ENCODE peak calls at places on chromosomes 13 and 19, in eight cellular contexts. W is K562, T is tibial nerve, J is SK-N-SH, O is A549, P is transverse colon, U is upper lobe of left lung, E is suprapubic skin. Z is an unnamed sample.
A peak's percentile ranks its signal among the peaks of the same experiment; 100 is the strongest.

GRCh38 chr19:45403781-45404556 is 900 bp downstream of the PPP1R13L start:
- DNase-seq in U (no peak), W (peak; percentile 89), T (no peak), O (peak; percentile 95), P (peak; percentile 82), E (peak; percentile 81), J (peak; percentile 64), Z (peak; percentile 73)

GRCh38 chr19:29211562-29212416 is 1.2 kb downstream of the UQCRFS1 start:
- DNase-seq in U (no peak), J (peak; percentile 14), T (no peak), W (peak; percentile 49), O (peak; percentile 60), P (peak; percentile 14), E (no peak), Z (no peak)

GRCh38 chr19:558770-559439 is 13.5 kb upstream of the BSG start:
- DNase-seq in U (no peak), W (no peak), O (no peak), J (no peak), T (no peak), E (no peak), P (peak; percentile 47), Z (no peak)

GRCh38 chr13:78430166-78430791 is 173.1 kb downstream of the POU4F1 start:
- DNase-seq in T (no peak), J (no peak), U (no peak), E (no peak), W (no peak), O (no peak), P (no peak), Z (no peak)

GRCh38 chr19:7500811-7501450 is 12.1 kb upstream of the PEX11G start:
- DNase-seq in J (peak; percentile 93), T (no peak), O (peak; percentile 65), W (peak; percentile 84), E (no peak), U (peak; percentile 90), P (peak; percentile 74), Z (no peak)

GRCh38 chr13:35866801-35867200 is 264.4 kb downstream of the DCLK1 start:
- DNase-seq in W (no peak), O (no peak), T (no peak), P (no peak), E (no peak), J (no peak), U (no peak), Z (no peak)

GRCh38 chr13:97255515-97255999 is 33.4 kb downstream of the MBNL2 start:
- DNase-seq in O (no peak), W (peak; percentile 58), U (no peak), J (no peak), E (no peak), P (no peak), T (no peak), Z (no peak)

GRCh38 chr13:83839158-83839557 is 43.1 kb downstream of the SLITRK1 start:
- DNase-seq in O (no peak), W (no peak), J (no peak), E (no peak), P (no peak), T (no peak), U (no peak), Z (no peak)

GRCh38 chr19:46704379-46705076 is 12.4 kb downstream of the PRKD2 start:
- DNase-seq in P (peak; percentile 81), U (peak; percentile 95), J (peak; percentile 83), E (peak; percentile 87), O (peak; percentile 90), T (peak; percentile 91), W (peak; percentile 84), Z (peak; percentile 85)

GRCh38 chr19:11286312-11286974 is 9.5 kb upstream of the TSPAN16 start:
- DNase-seq in U (no peak), W (no peak), P (no peak), T (no peak), J (no peak), E (no peak), O (no peak), Z (no peak)

GRCh38 chr13:46530084-46530935 is 22.7 kb upstream of the LRCH1 start:
- DNase-seq in U (no peak), O (no peak), T (no peak), E (no peak), J (no peak), P (no peak), W (no peak), Z (no peak)

GRCh38 chr19:369256-369655 is 24.7 kb upstream of the MIER2 start:
- DNase-seq in E (no peak), O (no peak), P (no peak), J (no peak), U (no peak), T (no peak), W (no peak), Z (no peak)

GRCh38 chr13:87393358-87393757 is 277.8 kb upstream of the SLITRK5 start:
- DNase-seq in P (no peak), E (no peak), T (no peak), O (no peak), W (no peak), J (no peak), U (no peak), Z (no peak)

GRCh38 chr19:926595-927043 is 784 bp downstream of the ARID3A start:
- DNase-seq in W (peak; percentile 74), U (peak; percentile 92), P (peak; percentile 77), E (no peak), J (no peak), T (peak; percentile 63), O (no peak), Z (no peak)

GRCh38 chr19:3607398-3608078 is 863 bp upstream of the TBXA2R start:
- DNase-seq in U (no peak), W (peak; percentile 84), J (peak; percentile 71), E (peak; percentile 63), P (no peak), O (no peak), T (no peak), Z (no peak)
- TF ChIP-seq EP300 in U (no peak), W (no peak), J (no peak), E (no peak), P (no peak), O (no peak), T (no peak), Z (no peak)

DNA sequence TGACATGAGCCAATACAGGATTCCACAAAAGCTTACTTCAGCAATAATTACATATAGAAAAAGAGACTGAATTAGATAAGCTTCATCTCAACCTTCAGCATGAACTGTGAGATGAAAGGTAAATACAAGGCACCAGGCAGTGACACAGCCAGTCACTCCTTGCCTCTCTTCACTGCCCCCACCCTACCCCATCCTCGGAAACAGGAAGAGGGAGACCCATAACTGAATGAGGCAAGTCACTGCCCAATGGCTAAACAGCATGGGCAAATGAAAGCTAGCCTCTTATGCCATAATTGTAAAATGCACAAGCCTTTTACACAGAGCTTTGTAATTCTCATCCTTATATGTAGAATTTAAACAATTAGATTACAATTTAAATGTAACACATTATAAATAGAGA is 1.7 kb downstream of the ZNF160 start:
- DNase-seq in P (no peak), W (peak; percentile 51), T (no peak), E (no peak), J (peak; percentile 34), U (no peak), O (no peak), Z (no peak)
- TF ChIP-seq EP300 in P (no peak), W (no peak), T (no peak), E (no peak), J (no peak), U (no peak), O (no peak), Z (no peak)

GRCh38 chr13:74025369-74025768 is 108.8 kb downstream of the KLF12 start:
- DNase-seq in E (no peak), O (no peak), J (no peak), W (no peak), U (no peak), T (no peak), P (no peak), Z (no peak)
- TF ChIP-seq EP300 in E (no peak), O (no peak), J (no peak), W (no peak), U (no peak), T (no peak), P (no peak), Z (no peak)

DNA sequence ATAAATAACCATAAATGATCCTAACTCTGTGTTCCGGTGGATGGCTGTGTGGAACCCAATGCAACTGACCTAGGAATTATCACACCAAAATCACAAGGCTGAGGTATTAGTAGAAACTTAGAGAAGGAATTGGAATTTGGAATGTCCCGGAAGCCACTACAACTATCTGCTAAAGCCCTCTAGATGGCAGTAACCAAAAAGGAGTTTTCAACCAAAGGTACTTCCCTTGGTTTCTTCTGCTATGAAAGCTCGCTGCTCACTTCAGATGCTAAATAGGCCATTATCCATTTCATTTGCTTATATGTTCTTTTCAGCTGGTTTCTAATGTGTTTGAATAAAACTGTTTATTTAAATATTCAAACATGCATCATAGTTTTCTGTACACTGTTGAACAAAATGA is 1589.1 kb upstream of the SPRY2 start:
- DNase-seq in J (peak; percentile 3), T (no peak), P (no peak), U (no peak), O (no peak), E (no peak), W (no peak), Z (no peak)
- TF ChIP-seq EP300 in J (no peak), T (no peak), P (no peak), U (no peak), O (no peak), E (no peak), W (no peak), Z (no peak)

GRCh38 chr13:58472483-58472882 is 840.9 kb downstream of the PCDH17 start:
- DNase-seq in E (no peak), T (no peak), U (no peak), P (no peak), W (no peak), J (no peak), O (no peak), Z (no peak)
- TF ChIP-seq EP300 in E (no peak), T (no peak), U (no peak), P (no peak), W (no peak), J (no peak), O (no peak), Z (no peak)

DNA sequence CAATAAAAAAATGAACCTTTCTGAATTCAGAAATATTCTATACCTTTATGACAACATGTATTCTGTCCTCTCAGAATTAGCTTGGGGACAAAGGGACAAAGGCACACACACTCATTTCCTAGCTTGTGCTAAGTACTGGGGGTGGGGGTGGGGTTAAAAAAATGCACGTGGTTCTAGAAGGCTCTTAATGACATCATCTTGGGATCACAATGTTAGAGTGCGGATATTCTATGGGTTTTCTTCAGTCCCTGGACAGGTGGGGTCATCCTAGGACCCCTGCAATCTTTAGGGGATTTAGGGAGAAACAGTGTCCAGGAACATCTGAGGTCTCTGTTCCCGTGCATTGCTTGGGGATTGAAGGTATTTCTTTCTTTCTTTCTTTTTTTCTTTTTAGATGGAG is 21.8 kb downstream of the GATAD2A start:
- DNase-seq in P (no peak), T (no peak), U (no peak), J (no peak), W (no peak), E (no peak), O (no peak), Z (no peak)
- TF ChIP-seq EP300 in P (no peak), T (no peak), U (no peak), J (no peak), W (no peak), E (no peak), O (no peak), Z (no peak)

Z was measured in sigmoid colon.